ENCODE peak calls at places on chromosomes 3 and 15, in eight cellular contexts. One of them, this sample, is unnamed.
A peak's percentile ranks its signal among the peaks of the same experiment; 100 is the strongest.

GRCh38 chr3:193872265-193872753 is 263.6 kb upstream of the HES1 start:
- DNase-seq in fibroblast of pulmonary artery: peak; percentile 74
- DNase-seq in IMR-90: peak; percentile 98
- DNase-seq in cardiac fibroblast: peak; percentile 61
- DNase-seq in foreskin fibroblast: peak; percentile 94
- DNase-seq in GM06990: no peak
- DNase-seq in AG04450: peak; percentile 94
- DNase-seq in fibroblast of villous mesenchyme: peak; percentile 87
- DNase-seq in this sample: no peak

GRCh38 chr15:59169337-59169736 is 37.3 kb upstream of the LDHAL6B start:
- DNase-seq in GM06990: no peak
- DNase-seq in fibroblast of villous mesenchyme: peak; percentile 92
- DNase-seq in foreskin fibroblast: peak; percentile 89
- DNase-seq in AG04450: peak; percentile 38
- DNase-seq in IMR-90: peak; percentile 86
- DNase-seq in fibroblast of pulmonary artery: peak; percentile 86
- DNase-seq in cardiac fibroblast: peak; percentile 88
- DNase-seq in this sample: no peak

GRCh38 chr15:79089331-79089889 is 1.2 kb downstream of the RASGRF1 start:
- DNase-seq in AG04450: no peak
- DNase-seq in cardiac fibroblast: no peak
- DNase-seq in foreskin fibroblast: no peak
- DNase-seq in GM06990: no peak
- DNase-seq in fibroblast of pulmonary artery: no peak
- DNase-seq in IMR-90: no peak
- DNase-seq in fibroblast of villous mesenchyme: no peak
- DNase-seq in this sample: no peak

GRCh38 chr3:155075200-155075599 is 4.9 kb upstream of the MME start:
- DNase-seq in foreskin fibroblast: no peak
- DNase-seq in fibroblast of villous mesenchyme: no peak
- DNase-seq in GM06990: no peak
- DNase-seq in IMR-90: no peak
- DNase-seq in AG04450: no peak
- DNase-seq in fibroblast of pulmonary artery: no peak
- DNase-seq in cardiac fibroblast: no peak
- DNase-seq in this sample: no peak

GRCh38 chr3:52298147-52299098 is 10.8 kb downstream of the GLYCTK start:
- DNase-seq in foreskin fibroblast: peak; percentile 32
- DNase-seq in cardiac fibroblast: no peak
- DNase-seq in AG04450: no peak
- DNase-seq in fibroblast of pulmonary artery: no peak
- DNase-seq in GM06990: no peak
- DNase-seq in fibroblast of villous mesenchyme: no peak
- DNase-seq in IMR-90: no peak
- DNase-seq in this sample: no peak

GRCh38 chr3:95752199-95752598 is 1062.2 kb upstream of the EPHA6 start:
- DNase-seq in fibroblast of villous mesenchyme: no peak
- DNase-seq in fibroblast of pulmonary artery: no peak
- DNase-seq in cardiac fibroblast: no peak
- DNase-seq in GM06990: no peak
- DNase-seq in IMR-90: no peak
- DNase-seq in AG04450: no peak
- DNase-seq in foreskin fibroblast: no peak
- DNase-seq in this sample: no peak

GRCh38 chr15:33100314-33100713 is 94.2 kb downstream of the FMN1 start:
- DNase-seq in fibroblast of villous mesenchyme: no peak
- DNase-seq in GM06990: no peak
- DNase-seq in IMR-90: no peak
- DNase-seq in cardiac fibroblast: no peak
- DNase-seq in AG04450: no peak
- DNase-seq in fibroblast of pulmonary artery: no peak
- DNase-seq in foreskin fibroblast: no peak
- DNase-seq in this sample: no peak

GRCh38 chr15:101099183-101099582 is 152.7 kb downstream of the CHSY1 start:
- DNase-seq in IMR-90: no peak
- DNase-seq in fibroblast of pulmonary artery: no peak
- DNase-seq in AG04450: no peak
- DNase-seq in fibroblast of villous mesenchyme: no peak
- DNase-seq in cardiac fibroblast: no peak
- DNase-seq in foreskin fibroblast: no peak
- DNase-seq in GM06990: no peak
- DNase-seq in this sample: no peak

GRCh38 chr15:55742498-55742926 is 440 bp downstream of the PRTG start:
- DNase-seq in GM06990: peak; percentile 27
- DNase-seq in foreskin fibroblast: peak; percentile 67
- DNase-seq in fibroblast of villous mesenchyme: peak; percentile 44
- DNase-seq in cardiac fibroblast: peak; percentile 40
- DNase-seq in fibroblast of pulmonary artery: peak; percentile 27
- DNase-seq in IMR-90: peak; percentile 22
- DNase-seq in AG04450: no peak
- DNase-seq in this sample: no peak

GRCh38 chr3:40309925-40310635 is 573 bp downstream of the EIF1B start:
- DNase-seq in fibroblast of pulmonary artery: peak; percentile 42
- DNase-seq in fibroblast of villous mesenchyme: peak; percentile 58
- DNase-seq in foreskin fibroblast: peak; percentile 48
- DNase-seq in AG04450: no peak
- DNase-seq in IMR-90: peak; percentile 41
- DNase-seq in cardiac fibroblast: peak; percentile 66
- DNase-seq in GM06990: peak; percentile 58
- DNase-seq in this sample: no peak

GRCh38 chr3:195147649-195148121 is 123.3 kb downstream of the XXYLT1 start:
- DNase-seq in cardiac fibroblast: no peak
- DNase-seq in fibroblast of pulmonary artery: peak; percentile 44
- DNase-seq in foreskin fibroblast: peak; percentile 74
- DNase-seq in IMR-90: peak; percentile 62
- DNase-seq in fibroblast of villous mesenchyme: peak; percentile 92
- DNase-seq in AG04450: no peak
- DNase-seq in GM06990: peak; percentile 75
- DNase-seq in this sample: no peak

GRCh38 chr3:133591271-133591742 is 17.8 kb downstream of the CDV3 start:
- DNase-seq in AG04450: no peak
- DNase-seq in foreskin fibroblast: peak; percentile 53
- DNase-seq in fibroblast of villous mesenchyme: peak; percentile 38
- DNase-seq in fibroblast of pulmonary artery: peak; percentile 75
- DNase-seq in GM06990: no peak
- DNase-seq in cardiac fibroblast: peak; percentile 68
- DNase-seq in IMR-90: peak; percentile 43
- DNase-seq in this sample: no peak

GRCh38 chr15:25241241-25241801 is 197.5 kb downstream of the UBE3A start:
- DNase-seq in IMR-90: no peak
- DNase-seq in foreskin fibroblast: no peak
- DNase-seq in AG04450: no peak
- DNase-seq in GM06990: no peak
- DNase-seq in fibroblast of villous mesenchyme: no peak
- DNase-seq in fibroblast of pulmonary artery: no peak
- DNase-seq in cardiac fibroblast: no peak
- DNase-seq in this sample: no peak

GRCh38 chr3:161149529-161149928 is 44.4 kb upstream of the B3GALNT1 start:
- DNase-seq in cardiac fibroblast: peak; percentile 33
- DNase-seq in AG04450: no peak
- DNase-seq in fibroblast of villous mesenchyme: peak; percentile 87
- DNase-seq in IMR-90: no peak
- DNase-seq in fibroblast of pulmonary artery: peak; percentile 33
- DNase-seq in GM06990: no peak
- DNase-seq in foreskin fibroblast: peak; percentile 69
- DNase-seq in this sample: no peak

GRCh38 chr15:91592586-91592985 is 260.9 kb upstream of the SLCO3A1 start:
- DNase-seq in fibroblast of villous mesenchyme: no peak
- DNase-seq in GM06990: no peak
- DNase-seq in foreskin fibroblast: no peak
- DNase-seq in cardiac fibroblast: no peak
- DNase-seq in IMR-90: no peak
- DNase-seq in fibroblast of pulmonary artery: no peak
- DNase-seq in AG04450: no peak
- DNase-seq in this sample: no peak

GRCh38 chr15:44798815-44799214 is 62.5 kb downstream of the TRIM69 start:
- DNase-seq in foreskin fibroblast: peak; percentile 8
- DNase-seq in IMR-90: no peak
- DNase-seq in fibroblast of villous mesenchyme: no peak
- DNase-seq in AG04450: no peak
- DNase-seq in fibroblast of pulmonary artery: no peak
- DNase-seq in cardiac fibroblast: peak; percentile 33
- DNase-seq in GM06990: no peak
- DNase-seq in this sample: no peak

GRCh38 chr3:130963878-130964277 is 62.7 kb downstream of the ASTE1 start:
- DNase-seq in foreskin fibroblast: peak; percentile 95
- DNase-seq in cardiac fibroblast: peak; percentile 93
- DNase-seq in fibroblast of villous mesenchyme: peak; percentile 93
- DNase-seq in AG04450: peak; percentile 82
- DNase-seq in IMR-90: peak; percentile 98
- DNase-seq in fibroblast of pulmonary artery: peak; percentile 99
- DNase-seq in GM06990: no peak
- DNase-seq in this sample: no peak

GRCh38 chr15:95669146-95669922 is 661.2 kb upstream of the NR2F2 start:
- DNase-seq in IMR-90: no peak
- DNase-seq in AG04450: no peak
- DNase-seq in cardiac fibroblast: peak; percentile 29
- DNase-seq in fibroblast of villous mesenchyme: peak; percentile 53
- DNase-seq in fibroblast of pulmonary artery: peak; percentile 22
- DNase-seq in GM06990: peak; percentile 21
- DNase-seq in foreskin fibroblast: no peak
- DNase-seq in this sample: no peak

GRCh38 chr15:61682891-61683500 is 377.3 kb downstream of the VPS13C start:
- DNase-seq in AG04450: no peak
- DNase-seq in fibroblast of pulmonary artery: no peak
- DNase-seq in foreskin fibroblast: no peak
- DNase-seq in IMR-90: no peak
- DNase-seq in GM06990: no peak
- DNase-seq in fibroblast of villous mesenchyme: no peak
- DNase-seq in cardiac fibroblast: no peak
- DNase-seq in this sample: no peak

GRCh38 chr3:4982773-4983738 is 3.8 kb downstream of the BHLHE40 start:
- DNase-seq in fibroblast of villous mesenchyme: peak; percentile 73
- DNase-seq in GM06990: no peak
- DNase-seq in foreskin fibroblast: no peak
- DNase-seq in IMR-90: peak; percentile 33
- DNase-seq in fibroblast of pulmonary artery: peak; percentile 49
- DNase-seq in AG04450: no peak
- DNase-seq in cardiac fibroblast: peak; percentile 40
- DNase-seq in this sample: no peak

GRCh38 chr3:2268779-2269178 is 170.1 kb downstream of the CNTN4 start:
- DNase-seq in fibroblast of pulmonary artery: no peak
- DNase-seq in GM06990: no peak
- DNase-seq in AG04450: no peak
- DNase-seq in cardiac fibroblast: no peak
- DNase-seq in foreskin fibroblast: no peak
- DNase-seq in IMR-90: no peak
- DNase-seq in fibroblast of villous mesenchyme: no peak
- DNase-seq in this sample: peak; percentile 3

GRCh38 chr3:146746190-146746589 is 141.0 kb upstream of the PLSCR5 start:
- DNase-seq in IMR-90: peak; percentile 23
- DNase-seq in foreskin fibroblast: peak; percentile 82
- DNase-seq in fibroblast of villous mesenchyme: no peak
- DNase-seq in GM06990: no peak
- DNase-seq in fibroblast of pulmonary artery: peak; percentile 59
- DNase-seq in cardiac fibroblast: peak; percentile 25
- DNase-seq in AG04450: peak; percentile 0
- DNase-seq in this sample: no peak

GRCh38 chr15:58873267-58873666 is 60.2 kb downstream of the SLTM start:
- DNase-seq in foreskin fibroblast: peak; percentile 79
- DNase-seq in fibroblast of pulmonary artery: peak; percentile 40
- DNase-seq in GM06990: no peak
- DNase-seq in cardiac fibroblast: peak; percentile 45
- DNase-seq in AG04450: no peak
- DNase-seq in IMR-90: peak; percentile 67
- DNase-seq in fibroblast of villous mesenchyme: peak; percentile 19
- DNase-seq in this sample: no peak

GRCh38 chr3:174439621-174440349 is 419.3 kb upstream of the NAALADL2 start:
- DNase-seq in foreskin fibroblast: peak; percentile 97
- DNase-seq in fibroblast of pulmonary artery: peak; percentile 96
- DNase-seq in fibroblast of villous mesenchyme: peak; percentile 95
- DNase-seq in AG04450: peak; percentile 98
- DNase-seq in IMR-90: peak; percentile 98
- DNase-seq in GM06990: no peak
- DNase-seq in cardiac fibroblast: peak; percentile 96
- DNase-seq in this sample: no peak
- H3K4me3 ChIP-seq in foreskin fibroblast: peak overlapping the region; percentile 81
- H3K4me3 ChIP-seq in fibroblast of pulmonary artery: peak overlapping the region; percentile 72
- H3K4me3 ChIP-seq in fibroblast of villous mesenchyme: peak overlapping the region; percentile 77
- H3K4me3 ChIP-seq in AG04450: peak overlapping the region; percentile 72
- H3K4me3 ChIP-seq in IMR-90: peak overlapping the region; percentile 73
- H3K4me3 ChIP-seq in GM06990: no peak overlapping the region
- H3K4me3 ChIP-seq in cardiac fibroblast: peak overlapping the region; percentile 44
- H3K4me3 ChIP-seq in this sample: peak overlapping the region; percentile 72

DNA sequence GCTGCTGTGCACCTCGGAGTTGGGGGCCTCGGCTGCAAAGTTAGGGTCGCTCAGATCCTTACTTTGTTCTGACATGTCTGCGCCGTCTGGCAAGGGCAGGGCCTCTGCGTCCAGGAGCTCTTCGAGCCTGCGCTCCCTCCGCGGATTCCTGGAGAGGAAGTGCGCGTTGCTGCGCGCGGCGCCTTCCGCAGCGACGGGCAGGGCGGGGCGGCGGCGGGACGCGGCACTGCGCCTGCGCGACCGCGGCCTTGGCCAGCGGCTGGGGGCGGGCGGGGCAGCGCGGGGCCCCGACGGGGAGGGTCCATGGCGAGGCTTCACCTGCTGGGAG is at the start of gene NDN:
- DNase-seq in fibroblast of pulmonary artery: peak; percentile 68
- DNase-seq in GM06990: no peak
- DNase-seq in fibroblast of villous mesenchyme: peak; percentile 31
- DNase-seq in IMR-90: peak; percentile 52
- DNase-seq in foreskin fibroblast: peak; percentile 68
- DNase-seq in AG04450: no peak
- DNase-seq in cardiac fibroblast: peak; percentile 57
- DNase-seq in this sample: peak; percentile 37
- H3K4me3 ChIP-seq in fibroblast of pulmonary artery: peak within 1 kb of the TSS; percentile 59
- H3K4me3 ChIP-seq in GM06990: no peak within 1 kb of the TSS
- H3K4me3 ChIP-seq in fibroblast of villous mesenchyme: peak within 1 kb of the TSS; percentile 55
- H3K4me3 ChIP-seq in IMR-90: peak within 1 kb of the TSS; percentile 96
- H3K4me3 ChIP-seq in foreskin fibroblast: peak within 1 kb of the TSS; percentile 67
- H3K4me3 ChIP-seq in AG04450: peak within 1 kb of the TSS; percentile 66
- H3K4me3 ChIP-seq in cardiac fibroblast: peak within 1 kb of the TSS; percentile 48
- H3K4me3 ChIP-seq in this sample: peak within 1 kb of the TSS; percentile 61

DNA sequence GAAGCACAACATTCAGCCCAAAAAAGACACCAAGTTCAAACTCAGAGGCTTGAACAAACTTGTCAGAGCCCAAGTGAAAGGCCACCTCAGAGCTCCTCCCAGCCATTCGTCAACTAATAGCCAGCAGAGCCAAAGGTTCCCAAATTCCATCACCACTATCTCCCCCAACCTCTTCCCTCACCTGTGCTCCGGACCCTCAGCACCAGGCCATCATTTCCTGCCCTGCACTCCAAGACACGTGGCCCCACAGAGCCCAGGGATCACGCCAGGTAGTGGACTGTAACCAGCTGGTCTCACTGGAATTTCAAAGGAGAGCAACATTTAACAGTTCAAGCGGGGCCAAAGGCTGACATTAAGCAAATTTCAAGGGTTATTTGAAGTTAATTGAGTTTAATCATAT is 245.2 kb upstream of the IGF1R start:
- DNase-seq in AG04450: no peak
- DNase-seq in cardiac fibroblast: no peak
- DNase-seq in IMR-90: no peak
- DNase-seq in foreskin fibroblast: no peak
- DNase-seq in GM06990: no peak
- DNase-seq in fibroblast of villous mesenchyme: no peak
- DNase-seq in fibroblast of pulmonary artery: no peak
- DNase-seq in this sample: no peak
- H3K4me3 ChIP-seq in AG04450: no peak overlapping the region
- H3K4me3 ChIP-seq in cardiac fibroblast: no peak overlapping the region
- H3K4me3 ChIP-seq in IMR-90: no peak overlapping the region
- H3K4me3 ChIP-seq in foreskin fibroblast: no peak overlapping the region
- H3K4me3 ChIP-seq in GM06990: no peak overlapping the region
- H3K4me3 ChIP-seq in fibroblast of villous mesenchyme: no peak overlapping the region
- H3K4me3 ChIP-seq in fibroblast of pulmonary artery: no peak overlapping the region
- H3K4me3 ChIP-seq in this sample: no peak overlapping the region

GRCh38 chr3:68931406-68932149 is 769 bp downstream of the TAFA4 start:
- DNase-seq in GM06990: no peak
- DNase-seq in foreskin fibroblast: peak; percentile 5
- DNase-seq in fibroblast of villous mesenchyme: no peak
- DNase-seq in IMR-90: no peak
- DNase-seq in AG04450: no peak
- DNase-seq in cardiac fibroblast: no peak
- DNase-seq in fibroblast of pulmonary artery: no peak
- DNase-seq in this sample: no peak
- H3K4me3 ChIP-seq in GM06990: no peak overlapping the region
- H3K4me3 ChIP-seq in foreskin fibroblast: no peak overlapping the region
- H3K4me3 ChIP-seq in fibroblast of villous mesenchyme: no peak overlapping the region
- H3K4me3 ChIP-seq in IMR-90: no peak overlapping the region
- H3K4me3 ChIP-seq in AG04450: no peak overlapping the region
- H3K4me3 ChIP-seq in cardiac fibroblast: no peak overlapping the region
- H3K4me3 ChIP-seq in fibroblast of pulmonary artery: no peak overlapping the region
- H3K4me3 ChIP-seq in this sample: no peak overlapping the region

This sample was measured in Jurkat, Clone E6-1.